ENCODE peak calls at places on chromosome X, in four cellular contexts. Z is astrocyte of the spinal cord, V is fibroblast of lung, I is fibroblast of mammary gland. E is an unnamed sample.

GRCh38 chrX:118530537-118530936 is 34.9 kb downstream of the DOCK11 start:
- DNase-seq in Z (no peak), V (peak; percentile 42), I (peak; percentile 68), E (peak; percentile 47)

GRCh38 chrX:71198066-71198465 is 25.0 kb upstream of the GJB1 start:
- DNase-seq in Z (no peak), V (no peak), I (no peak), E (no peak)

GRCh38 chrX:40154229-40154852 is 56.6 kb upstream of the BCOR start:
- DNase-seq in Z (peak; percentile 35), V (no peak), I (no peak), E (peak; percentile 45)

GRCh38 chrX:140431521-140431920 is 73.3 kb downstream of the SOX3 start:
- DNase-seq in Z (peak; percentile 61), V (peak; percentile 74), I (no peak), E (no peak)

GRCh38 chrX:16788477-16788876 is 2.2 kb downstream of the TXLNG start:
- DNase-seq in Z (no peak), V (no peak), I (peak; percentile 74), E (peak; percentile 31)

GRCh38 chrX:2781698-2782097 is 29.9 kb downstream of the XG start:
- DNase-seq in Z (no peak), V (no peak), I (no peak), E (no peak)

GRCh38 chrX:118807151-118808017 is 16.2 kb upstream of the ZCCHC12 start:
- DNase-seq in Z (peak; percentile 42), V (peak; percentile 24), I (peak; percentile 58), E (peak; percentile 70)

GRCh38 chrX:77788050-77788449 is 2.0 kb upstream of the ATRX start:
- DNase-seq in Z (no peak), V (no peak), I (peak; percentile 39), E (no peak)

GRCh38 chrX:155951237-155951789 is 46.2 kb upstream of the IL9R start:
- DNase-seq in Z (no peak), V (no peak), I (no peak), E (no peak)

GRCh38 chrX:76109654-76110053 is 63.2 kb upstream of the PBDC1 start:
- DNase-seq in Z (no peak), V (no peak), I (no peak), E (no peak)

GRCh38 chrX:15781964-15782711 is 8.1 kb upstream of the ZRSR2 start:
- DNase-seq in Z (no peak), V (no peak), I (no peak), E (no peak)

GRCh38 chrX:4263005-4263404 is 549.6 kb upstream of the PRKX start:
- DNase-seq in Z (no peak), V (no peak), I (no peak), E (no peak)

GRCh38 chrX:131083510-131084142 is 25.5 kb downstream of the ARHGAP36 start:
- DNase-seq in Z (no peak), V (no peak), I (no peak), E (no peak)

GRCh38 chrX:155086961-155087735 is 15.8 kb downstream of the BRCC3 start:
- DNase-seq in Z (no peak), V (no peak), I (no peak), E (no peak)

GRCh38 chrX:63354484-63354883 is 3.4 kb upstream of the SPIN4 start:
- DNase-seq in Z (no peak), V (no peak), I (no peak), E (no peak)

GRCh38 chrX:288561-288991 is 7.4 kb downstream of the PLCXD1 start:
- DNase-seq in Z (no peak), V (no peak), I (no peak), E (no peak)

GRCh38 chrX:85836868-85837267 is 210.5 kb downstream of the CHM start:
- DNase-seq in Z (no peak), V (peak; percentile 9), I (peak; percentile 57), E (peak; percentile 0)

GRCh38 chrX:70592091-70592490 is 147.5 kb downstream of the DLG3 start:
- DNase-seq in Z (peak; percentile 43), V (peak; percentile 55), I (peak; percentile 82), E (peak; percentile 60)

GRCh38 chrX:46678232-46678631 is 80.7 kb downstream of the SLC9A7 start:
- DNase-seq in Z (no peak), V (no peak), I (no peak), E (no peak)

GRCh38 chrX:39652336-39652735 is 445.4 kb downstream of the BCOR start:
- DNase-seq in Z (no peak), V (no peak), I (peak; percentile 42), E (peak; percentile 38)

GRCh38 chrX:138287200-138287865 is 424.2 kb downstream of the FGF13 start:
- DNase-seq in Z (no peak), V (no peak), I (no peak), E (no peak)

GRCh38 chrX:67587946-67588624 is 44.3 kb downstream of the AR start:
- DNase-seq in Z (peak; percentile 26), V (peak; percentile 42), I (peak; percentile 49), E (peak; percentile 12)

GRCh38 chrX:70755850-70756249 is 152.7 kb downstream of the TEX11 start:
- DNase-seq in Z (no peak), V (no peak), I (no peak), E (no peak)

DNA sequence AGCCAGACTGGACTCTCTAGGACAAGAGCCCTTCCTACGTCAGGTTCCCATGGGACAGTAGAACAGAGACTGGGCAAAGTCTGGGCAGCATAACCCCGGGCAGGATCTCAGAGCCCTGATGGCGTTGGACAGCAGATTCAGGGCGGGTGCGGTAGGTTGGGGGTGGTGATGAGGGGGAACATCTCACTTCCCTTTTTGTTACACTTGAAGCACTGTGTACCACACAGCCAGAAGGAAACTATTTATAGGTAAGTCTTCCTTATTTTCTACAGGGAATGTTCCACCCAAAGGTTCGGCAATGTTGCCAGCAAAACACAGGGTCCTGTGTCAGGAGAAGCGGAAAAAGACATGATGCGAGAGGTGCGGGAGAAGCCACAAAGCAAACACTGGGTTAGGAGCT is 54.3 kb downstream of the TSC22D3 start:
- DNase-seq in Z (no peak), V (no peak), I (no peak), E (no peak)
- H3K4me3 ChIP-seq in Z (no peak overlapping the region), V (no peak overlapping the region), I (no peak overlapping the region), E (no peak overlapping the region)

DNA sequence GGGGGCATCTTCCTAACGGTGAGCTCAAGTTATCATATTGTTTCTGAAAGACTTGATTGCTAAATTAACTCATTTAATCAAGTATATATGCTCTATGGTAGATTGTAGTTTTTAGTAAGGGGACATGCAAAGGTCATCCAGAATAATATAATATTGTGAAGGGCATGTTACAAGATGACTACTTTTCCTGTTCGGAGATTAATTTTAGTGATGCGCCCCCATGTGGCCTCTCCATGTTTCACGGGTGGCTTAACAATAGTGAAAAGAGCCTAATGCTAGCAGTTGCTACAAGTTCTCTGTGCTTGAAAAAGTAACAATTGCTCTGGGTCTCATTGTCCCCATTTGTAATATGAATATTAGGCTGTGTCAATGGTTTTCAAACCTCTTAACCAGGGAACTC is 12.2 kb downstream of the SMPX start:
- DNase-seq in Z (peak; percentile 29), V (no peak), I (peak; percentile 37), E (peak; percentile 39)
- TF ChIP-seq CTCF in Z (peak; percentile 55), V (peak; percentile 53), I (peak; percentile 55), E (peak; percentile 44)

DNA sequence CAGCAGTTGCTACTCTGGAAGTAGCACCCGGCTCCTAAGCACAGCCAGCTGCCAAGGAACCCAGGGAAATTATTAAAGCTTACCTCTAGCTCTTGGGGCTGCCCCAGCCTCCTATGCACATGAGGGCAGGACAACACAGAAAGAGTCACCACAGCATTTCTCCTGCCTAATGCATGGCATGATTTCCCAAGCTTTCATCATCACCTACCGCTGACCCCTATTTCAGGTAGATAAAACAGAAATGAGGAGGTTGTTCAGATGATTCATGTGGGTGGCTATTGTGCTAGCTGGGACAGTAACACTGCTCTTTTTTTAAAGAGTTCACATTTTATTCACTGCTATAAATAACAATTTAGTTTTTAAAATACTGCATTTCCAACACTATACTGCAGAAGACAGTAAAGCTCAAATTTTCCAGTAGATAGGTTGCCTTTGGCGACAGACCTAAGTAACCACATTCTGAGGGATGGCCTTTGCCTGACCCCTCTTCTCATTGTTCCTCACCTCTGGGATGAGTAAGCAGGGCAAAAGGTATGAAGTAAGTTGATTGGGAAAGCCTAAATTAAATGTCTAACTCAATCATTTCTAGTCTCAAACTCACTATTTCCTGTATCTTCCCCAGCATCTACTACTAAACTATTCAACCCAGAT is 16.7 kb downstream of the CASK start:
- DNase-seq in Z (peak; percentile 23), V (peak; percentile 65), I (peak; percentile 23), E (peak; percentile 10)
- H3K4me3 ChIP-seq in Z (no peak overlapping the region), V (no peak overlapping the region), I (no peak overlapping the region), E (no peak overlapping the region)

GRCh38 chrX:24023538-24023937 is 3.4 kb downstream of the KLHL15 start:
- DNase-seq in Z (no peak), V (no peak), I (no peak), E (no peak)

GRCh38 chrX:24026403-24026801 is 584 bp downstream of the KLHL15 start:
- DNase-seq in Z (peak; percentile 36), V (no peak), I (peak; percentile 26), E (peak; percentile 20)

GRCh38 chrX:24023972-24024664 is 2.9 kb downstream of the KLHL15 start:
- DNase-seq in Z (peak; percentile 36), V (no peak), I (peak; percentile 16), E (peak; percentile 26)

GRCh38 chrX:24025741-24026402 is 1.1 kb downstream of the KLHL15 start:
- DNase-seq in Z (peak; percentile 59), V (peak; percentile 68), I (peak; percentile 87), E (peak; percentile 86)

GRCh38 chrX:24024819-24025740 is 1.9 kb downstream of the KLHL15 start:
- DNase-seq in Z (peak; percentile 93), V (peak; percentile 87), I (peak; percentile 87), E (peak; percentile 92)
- TF ChIP-seq CTCF in Z (no peak), V (peak; percentile 4), I (no peak), E (no peak)

E was measured in fibroblast of pulmonary artery.